ENCODE peak calls at places on chromosome 22, in seven cellular contexts. N is HCT116, C is SK-N-SH, T is K562, X is H1, E is HepG2, J is GM12878. K is an unnamed sample.

GRCh38 chr22:48365386-48365785 is 1462.3 kb downstream of the BRD1 start:
- DNase-seq in N (no peak), C (no peak), T (no peak), X (peak), E (no peak), J (no peak), K (no peak)

GRCh38 chr22:24937114-24937513 is 9.4 kb downstream of the LHFPL7 start:
- DNase-seq in N (no peak), C (peak), T (peak), X (no peak), E (peak), J (no peak), K (no peak)

GRCh38 chr22:50436841-50437341 is 37.9 kb downstream of the SBF1 start:
- DNase-seq in N (no peak), C (no peak), T (no peak), X (no peak), E (no peak), J (no peak), K (no peak)

GRCh38 chr22:44935724-44936123 is 74.1 kb downstream of the PHF21B start:
- DNase-seq in N (no peak), C (no peak), T (no peak), X (no peak), E (no peak), J (no peak), K (no peak)

GRCh38 chr22:19105867-19106802 is 16.1 kb downstream of the DGCR2 start:
- DNase-seq in N (no peak), C (peak), T (peak), X (no peak), E (no peak), J (no peak), K (no peak)

GRCh38 chr22:24405631-24406321 is 21.6 kb upstream of the ADORA2A start:
- DNase-seq in N (no peak), C (no peak), T (no peak), X (no peak), E (no peak), J (no peak), K (no peak)

GRCh38 chr22:47172771-47173534 is 410.5 kb downstream of the TBC1D22A start:
- DNase-seq in N (no peak), C (no peak), T (no peak), X (peak), E (no peak), J (no peak), K (no peak)

GRCh38 chr22:29095459-29095858 is 22.6 kb downstream of the KREMEN1 start:
- DNase-seq in N (no peak), C (no peak), T (no peak), X (no peak), E (peak), J (no peak), K (no peak)

GRCh38 chr22:43533656-43534428 is 122.0 kb downstream of the MPPED1 start:
- DNase-seq in N (no peak), C (no peak), T (no peak), X (no peak), E (no peak), J (no peak), K (no peak)

GRCh38 chr22:35337932-35338331 is 38.2 kb downstream of the TOM1 start:
- DNase-seq in N (no peak), C (no peak), T (no peak), X (no peak), E (no peak), J (no peak), K (no peak)

GRCh38 chr22:44196241-44196640 is 15.5 kb downstream of the PARVG start:
- DNase-seq in N (no peak), C (no peak), T (no peak), X (no peak), E (no peak), J (no peak), K (no peak)

GRCh38 chr22:49372530-49373288 is 455.0 kb downstream of the BRD1 start:
- DNase-seq in N (peak), C (peak), T (peak), X (no peak), E (peak), J (no peak), K (no peak)

GRCh38 chr22:22406445-22406844 is 102.1 kb downstream of the ZNF280B start:
- DNase-seq in N (no peak), C (no peak), T (no peak), X (no peak), E (no peak), J (no peak), K (no peak)

GRCh38 chr22:23553438-23553837 is 26.7 kb downstream of the IGLL1 start:
- DNase-seq in N (no peak), C (no peak), T (no peak), X (no peak), E (no peak), J (no peak), K (no peak)

GRCh38 chr22:44379817-44380560 is 67.2 kb upstream of the SHISAL1 start:
- DNase-seq in N (no peak), C (no peak), T (no peak), X (no peak), E (no peak), J (no peak), K (no peak)

DNA sequence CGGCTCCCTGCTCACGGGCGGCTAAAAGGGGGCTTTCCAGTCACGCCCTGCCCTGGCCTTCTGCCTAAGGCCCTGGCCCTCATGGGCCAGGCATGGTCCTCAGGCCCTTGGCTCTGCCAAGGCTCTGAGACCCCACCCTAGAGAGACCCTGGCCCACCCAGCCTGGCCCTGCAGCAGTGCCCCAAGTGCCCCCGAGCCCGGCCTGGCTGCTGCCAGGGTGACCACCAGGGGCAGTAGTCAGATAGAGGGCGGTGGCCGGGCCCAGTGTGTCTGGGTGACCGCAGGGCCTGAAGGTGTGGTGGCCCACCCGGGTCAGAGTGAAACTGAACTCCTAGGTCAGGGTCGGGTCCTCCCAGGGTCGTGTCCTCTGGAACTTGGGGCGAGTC is 29.4 kb upstream of the CCDC188 start:
- DNase-seq in N (no peak), C (peak), T (no peak), X (no peak), E (no peak), J (no peak), K (no peak)
- TF ChIP-seq CTCF in N (peak), C (peak), T (peak), X (peak), E (peak), J (no peak), K (peak)

DNA sequence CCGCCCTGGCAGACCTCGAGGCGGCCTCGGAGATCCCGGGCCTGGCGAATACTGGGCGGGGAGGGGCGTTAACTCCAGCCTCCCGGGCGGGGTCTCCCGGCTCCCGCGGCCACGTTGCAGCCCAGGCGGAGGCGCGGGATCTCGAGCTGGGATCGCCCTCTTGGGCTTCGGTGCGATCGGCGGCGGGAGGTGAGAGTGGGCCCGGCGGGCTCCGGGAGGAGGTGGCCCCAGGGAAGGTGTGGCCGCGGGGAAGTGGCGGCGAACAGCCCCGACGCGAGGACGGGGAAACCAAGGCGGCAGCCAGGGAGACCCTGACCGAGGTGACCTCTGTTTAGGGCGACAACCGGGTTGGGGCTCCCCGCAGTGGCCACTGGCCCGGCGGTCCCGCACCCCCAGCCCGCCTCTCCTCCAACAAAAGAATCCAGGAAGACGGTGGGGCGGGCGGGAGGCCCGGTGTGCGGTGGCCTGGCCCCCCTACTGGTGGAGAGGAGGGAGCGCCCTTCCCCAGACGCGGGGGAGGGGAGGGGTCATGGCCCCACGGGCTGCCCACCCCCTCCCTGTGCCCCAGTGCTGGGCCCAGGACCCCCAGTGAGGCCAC is at the start of gene PHETA2:
- DNase-seq in N (no peak), C (peak), T (no peak), X (peak), E (no peak), J (no peak), K (no peak)
- TF ChIP-seq SIN3A in N (no peak), C (no peak), T (no peak), X (no peak), E (no peak), J (no peak), K (no peak)

GRCh38 chr22:18077639-18078328 is at the start of gene PEX26:
- DNase-seq in N (peak), C (peak), T (peak), X (peak), E (peak), J (peak), K (peak)

GRCh38 chr22:18077087-18077638 is 627 bp upstream of the PEX26 start:
- DNase-seq in N (no peak), C (no peak), T (no peak), X (no peak), E (no peak), J (no peak), K (no peak)

GRCh38 chr22:18079706-18080230 is 2.0 kb downstream of the PEX26 start:
- DNase-seq in N (no peak), C (no peak), T (no peak), X (no peak), E (no peak), J (no peak), K (no peak)

GRCh38 chr22:18076060-18076497 is 1.7 kb upstream of the PEX26 start:
- DNase-seq in N (peak), C (peak), T (peak), X (peak), E (peak), J (no peak), K (peak)

DNA sequence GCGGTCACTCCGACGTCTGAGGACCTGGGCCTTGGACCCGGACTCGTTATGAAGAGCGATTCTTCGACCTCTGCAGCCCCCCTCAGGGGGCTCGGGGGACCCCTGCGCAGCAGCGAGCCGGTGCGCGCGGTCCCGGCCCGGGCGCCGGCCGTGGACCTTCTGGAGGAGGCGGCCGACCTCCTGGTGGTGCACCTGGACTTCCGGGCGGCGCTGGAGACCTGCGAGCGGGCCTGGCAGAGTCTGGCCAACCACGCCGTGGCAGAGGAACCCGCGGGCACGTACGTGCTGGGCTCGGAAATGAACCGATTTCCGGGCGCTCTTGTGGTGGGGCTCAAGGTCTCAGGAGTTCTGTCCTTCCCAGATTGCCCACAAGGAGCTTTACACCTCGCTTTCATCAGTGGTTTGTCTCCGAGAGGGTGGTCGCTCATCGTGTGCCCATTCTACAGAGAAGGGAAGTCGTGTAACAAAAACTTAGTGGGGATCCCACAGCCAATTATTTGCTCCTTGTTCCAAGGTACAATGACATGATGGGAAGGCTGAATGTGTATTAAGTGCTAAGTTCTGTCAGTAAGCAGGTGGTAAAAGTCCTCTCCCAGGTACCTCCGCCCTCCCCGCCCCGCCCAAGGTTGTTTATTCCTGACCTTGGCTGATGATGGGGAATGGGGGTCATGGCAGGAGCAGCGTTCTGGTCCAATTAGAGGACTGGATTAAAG is 695 bp downstream of the PEX26 start:
- DNase-seq in N (no peak), C (peak), T (peak), X (peak), E (peak), J (no peak), K (no peak)
- TF ChIP-seq CTCF in N (no peak), C (peak), T (no peak), X (no peak), E (peak), J (peak), K (no peak)

DNA sequence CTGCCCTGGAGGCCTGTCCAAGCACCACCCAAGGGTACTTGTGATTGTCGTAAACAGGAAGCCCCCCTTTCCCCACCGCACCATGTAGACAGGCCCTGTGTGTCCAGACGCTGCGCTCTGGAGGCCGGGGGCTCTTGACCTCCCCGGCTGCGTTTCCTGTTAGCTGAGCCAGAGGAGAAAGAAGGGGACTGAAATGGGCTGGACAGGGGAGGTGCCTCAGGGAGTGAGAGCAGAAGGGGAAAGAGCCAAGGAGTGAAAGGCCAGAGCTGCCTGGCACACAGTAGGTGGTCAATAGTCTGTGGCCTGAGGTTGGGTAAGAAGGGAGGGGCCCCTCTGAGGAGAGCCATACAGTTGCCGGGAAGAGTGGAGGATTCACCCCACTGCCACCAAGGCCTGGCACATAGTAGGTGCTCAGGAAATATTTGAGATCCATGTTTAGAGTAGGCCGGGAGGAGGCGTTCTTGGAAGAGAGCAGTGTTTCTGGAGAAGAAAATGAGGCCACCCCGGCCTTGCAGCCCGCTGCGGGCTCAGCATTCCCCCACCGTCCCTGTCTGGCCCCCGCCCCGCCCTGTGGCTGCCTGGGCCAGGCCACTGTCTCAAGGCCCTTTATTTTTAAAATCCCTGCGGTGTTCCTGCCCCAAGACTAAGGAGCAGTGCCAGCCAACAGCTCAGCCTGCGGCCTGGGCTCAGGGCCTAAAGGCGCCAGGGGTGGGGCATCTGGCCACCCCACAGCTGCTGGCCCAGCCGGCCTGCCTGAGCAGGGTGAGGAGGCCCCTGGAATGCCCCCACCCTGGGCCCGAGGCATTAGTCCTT is 13.6 kb upstream of the CDC42EP1 start:
- DNase-seq in N (no peak), C (no peak), T (no peak), X (no peak), E (peak), J (no peak), K (no peak)
- TF ChIP-seq SIN3A in N (no peak), C (no peak), T (no peak), X (no peak), E (no peak), J (no peak), K (no peak)

DNA sequence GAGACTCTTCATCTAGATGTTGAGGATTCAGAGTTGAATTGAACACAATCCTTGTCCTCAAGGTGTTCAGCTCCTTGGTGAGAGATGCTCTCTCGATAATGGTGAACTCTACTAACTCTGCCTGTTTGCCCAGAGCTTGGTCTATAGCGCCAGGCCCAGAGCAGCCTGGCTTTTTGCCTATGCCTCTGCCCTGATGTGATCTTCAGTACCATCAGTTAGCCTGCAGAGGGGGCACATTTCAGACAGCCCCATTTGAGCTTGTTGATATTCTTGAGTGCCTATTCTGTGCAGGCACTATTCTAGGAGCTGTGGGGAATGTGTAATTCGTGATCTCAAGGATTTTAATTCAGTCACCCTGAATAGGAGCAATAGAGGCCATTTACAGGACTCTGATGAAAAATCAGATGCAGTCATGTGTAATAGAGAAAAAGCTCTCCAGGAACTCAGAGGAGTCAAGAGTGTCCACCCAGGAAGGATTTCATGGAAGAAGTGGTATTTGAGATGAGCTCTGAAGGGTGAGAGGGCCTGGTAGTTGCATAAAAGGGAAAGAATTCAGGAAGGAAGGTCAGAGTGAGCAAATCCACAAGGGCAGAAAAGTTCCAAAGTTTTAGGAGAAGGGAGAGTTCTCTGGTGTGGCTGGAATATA is 19.3 kb downstream of the GTPBP1 start:
- DNase-seq in N (no peak), C (peak), T (peak), X (no peak), E (peak), J (no peak), K (no peak)
- TF ChIP-seq CTCF in N (peak), C (peak), T (peak), X (peak), E (peak), J (peak), K (peak)